ENCODE peak calls at places on chromosomes 7 and 10, in four cellular contexts. X, C, I and E are unnamed samples.

GRCh38 chr7:155292680-155293226 is 4.9 kb upstream of the INSIG1 start:
- DNase-seq in X (no peak), C (no peak), I (no peak), E (no peak)

GRCh38 chr10:35890970-35891330 is 248.9 kb upstream of the FZD8 start:
- DNase-seq in X (no peak), C (no peak), I (no peak), E (no peak)

GRCh38 chr10:119896061-119896655 is 3.6 kb downstream of the SEC23IP start:
- DNase-seq in X (no peak), C (no peak), I (no peak), E (no peak)

GRCh38 chr7:2504818-2505375 is 14.7 kb upstream of the LFNG start:
- DNase-seq in X (peak; percentile 77), C (no peak), I (no peak), E (no peak)

GRCh38 chr7:42549866-42550485 is 313.0 kb upstream of the GLI3 start:
- DNase-seq in X (no peak), C (no peak), I (no peak), E (no peak)

GRCh38 chr10:3872700-3873099 is 87.7 kb upstream of the KLF6 start:
- DNase-seq in X (no peak), C (no peak), I (no peak), E (no peak)

GRCh38 chr7:20062932-20063331 is 154.3 kb downstream of the MACC1 start:
- DNase-seq in X (no peak), C (no peak), I (no peak), E (no peak)

GRCh38 chr10:95601116-95601719 is 40.0 kb upstream of the SORBS1 start:
- DNase-seq in X (peak; percentile 83), C (no peak), I (peak; percentile 70), E (no peak)

GRCh38 chr7:133846203-133846945 is 280.8 kb upstream of the LRGUK start:
- DNase-seq in X (no peak), C (no peak), I (no peak), E (no peak)

GRCh38 chr10:21399392-21400015 is 126.0 kb downstream of the SKIDA1 start:
- DNase-seq in X (no peak), C (no peak), I (no peak), E (peak; percentile 80)

GRCh38 chr7:102140952-102141370 is 145.7 kb upstream of the SH2B2 start:
- DNase-seq in X (no peak), C (no peak), I (no peak), E (no peak)

GRCh38 chr7:44338600-44338999 is 13.2 kb upstream of the CAMK2B start:
- DNase-seq in X (no peak), C (no peak), I (no peak), E (no peak)

GRCh38 chr10:12916587-12916986 is 84.9 kb downstream of the CCDC3 start:
- DNase-seq in X (no peak), C (no peak), I (no peak), E (no peak)

GRCh38 chr10:49290131-49290530 is 8.8 kb upstream of the C10orf71 start:
- DNase-seq in X (no peak), C (no peak), I (no peak), E (no peak)

GRCh38 chr10:298033-298432 is 162.8 kb downstream of the ZMYND11 start:
- DNase-seq in X (no peak), C (no peak), I (no peak), E (no peak)

GRCh38 chr7:37536706-37537105 is 88.0 kb upstream of the ELMO1 start:
- DNase-seq in X (no peak), C (no peak), I (no peak), E (no peak)

GRCh38 chr10:128576916-128577670 is 450.9 kb upstream of the MKI67 start:
- DNase-seq in X (no peak), C (no peak), I (no peak), E (no peak)

GRCh38 chr7:42096681-42097637 is 140.1 kb downstream of the GLI3 start:
- DNase-seq in X (no peak), C (no peak), I (no peak), E (no peak)

GRCh38 chr7:16762177-16762576 is 8.6 kb downstream of the TSPAN13 start:
- DNase-seq in X (no peak), C (no peak), I (no peak), E (no peak)

GRCh38 chr10:5595591-5596590 is 70.5 kb downstream of the ASB13 start:
- DNase-seq in X (peak; percentile 40), C (no peak), I (peak; percentile 28), E (peak; percentile 90)

GRCh38 chr10:5666324-5667220 is at the start of gene ASB13:
- DNase-seq in X (peak; percentile 93), C (no peak), I (peak; percentile 85), E (no peak)

GRCh38 chr7:84336303-84336702 is 141.7 kb upstream of the SEMA3A start:
- DNase-seq in X (no peak), C (no peak), I (no peak), E (no peak)

GRCh38 chr10:128130051-128130450 is 3.8 kb upstream of the MKI67 start:
- DNase-seq in X (no peak), C (no peak), I (no peak), E (no peak)

GRCh38 chr10:117214401-117214800 is 17.1 kb downstream of the KCNK18 start:
- DNase-seq in X (no peak), C (no peak), I (no peak), E (no peak)

GRCh38 chr10:69802424-69803161 is 887 bp downstream of the COL13A1 start:
- DNase-seq in X (peak; percentile 76), C (no peak), I (no peak), E (no peak)

GRCh38 chr7:155549226-155549625 is 2.9 kb upstream of the CNPY1 start:
- DNase-seq in X (no peak), C (no peak), I (no peak), E (no peak)

GRCh38 chr10:132684164-132684891 is 101.6 kb downstream of the NKX6-2 start:
- DNase-seq in X (peak; percentile 38), C (no peak), I (peak; percentile 15), E (no peak)

GRCh38 chr7:5766321-5766761 is 15.1 kb downstream of the RNF216 start:
- DNase-seq in X (no peak), C (no peak), I (no peak), E (no peak)

GRCh38 chr7:44310221-44310848 is 15.1 kb downstream of the CAMK2B start:
- DNase-seq in X (no peak), C (no peak), I (no peak), E (no peak)

GRCh38 chr10:70836319-70836718 is 20.6 kb downstream of the SGPL1 start:
- DNase-seq in X (no peak), C (no peak), I (no peak), E (no peak)
- H3K27ac ChIP-seq in X (no peak overlapping the region), C (no peak overlapping the region), I (no peak overlapping the region), E (no peak overlapping the region)

GRCh38 chr7:126443951-126444350 is 808.8 kb downstream of the GRM8 start:
- DNase-seq in X (no peak), C (no peak), I (no peak), E (no peak)

GRCh38 chr7:126445991-126446390 is 806.8 kb downstream of the GRM8 start:
- DNase-seq in X (no peak), C (no peak), I (no peak), E (no peak)

GRCh38 chr7:126450269-126450671 is 802.5 kb downstream of the GRM8 start:
- DNase-seq in X (no peak), C (no peak), I (no peak), E (no peak)

GRCh38 chr7:126447984-126448383 is 804.8 kb downstream of the GRM8 start:
- DNase-seq in X (no peak), C (no peak), I (no peak), E (no peak)

DNA sequence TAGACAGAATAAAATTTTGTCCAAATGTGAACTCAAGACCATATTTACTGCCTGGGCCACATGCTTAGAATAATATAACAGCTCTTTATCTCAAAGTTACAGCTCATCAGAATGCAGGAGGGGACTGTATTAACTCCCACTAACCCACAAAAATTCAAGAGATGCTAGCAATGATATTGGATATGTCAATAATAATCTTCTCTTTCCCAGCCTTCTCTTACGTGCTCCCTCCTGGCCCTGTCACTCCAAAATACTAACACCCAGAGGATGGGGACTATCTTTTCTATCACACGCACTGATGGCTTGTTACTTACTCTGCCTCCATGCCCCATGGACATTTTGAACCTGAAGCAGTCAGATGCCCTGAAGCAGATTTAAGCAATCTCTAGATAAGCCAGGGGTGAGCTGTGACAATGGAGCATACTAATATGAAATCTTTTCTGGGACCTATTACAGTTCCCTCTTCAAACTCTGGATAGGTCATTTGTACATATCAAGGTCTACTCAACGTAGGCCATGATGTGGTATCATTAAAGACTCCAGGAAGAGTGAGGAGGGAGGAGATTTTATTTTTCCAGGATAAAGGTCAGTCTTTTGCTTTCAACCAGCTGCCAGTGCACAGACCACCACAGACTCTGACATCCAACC is 803.0 kb downstream of the GRM8 start:
- DNase-seq in X (no peak), C (no peak), I (no peak), E (no peak)
- H3K27ac ChIP-seq in X (no peak overlapping the region), C (no peak overlapping the region), I (no peak overlapping the region), E (no peak overlapping the region)

DNA sequence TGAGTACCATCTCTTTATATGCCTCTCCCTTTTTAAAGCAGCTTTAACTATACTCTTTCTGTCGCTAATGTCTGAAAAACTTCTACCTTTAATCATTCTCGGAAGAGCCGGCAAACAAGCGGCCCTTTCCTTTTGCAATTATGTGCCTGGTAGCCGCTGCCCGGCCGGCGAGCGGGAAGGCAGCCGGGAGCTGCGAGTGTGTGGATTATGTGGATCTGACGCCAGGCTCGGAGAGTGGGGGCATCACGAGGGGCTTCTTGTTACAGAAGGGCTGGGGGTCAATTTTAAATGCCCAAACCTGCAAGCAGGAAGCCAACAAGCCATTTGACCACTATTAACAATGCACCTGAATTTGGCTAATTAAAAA is 121.0 kb downstream of the BUB3 start:
- DNase-seq in X (no peak), C (no peak), I (no peak), E (no peak)
- H3K27ac ChIP-seq in X (no peak overlapping the region), C (no peak overlapping the region), I (no peak overlapping the region), E (no peak overlapping the region)

DNA sequence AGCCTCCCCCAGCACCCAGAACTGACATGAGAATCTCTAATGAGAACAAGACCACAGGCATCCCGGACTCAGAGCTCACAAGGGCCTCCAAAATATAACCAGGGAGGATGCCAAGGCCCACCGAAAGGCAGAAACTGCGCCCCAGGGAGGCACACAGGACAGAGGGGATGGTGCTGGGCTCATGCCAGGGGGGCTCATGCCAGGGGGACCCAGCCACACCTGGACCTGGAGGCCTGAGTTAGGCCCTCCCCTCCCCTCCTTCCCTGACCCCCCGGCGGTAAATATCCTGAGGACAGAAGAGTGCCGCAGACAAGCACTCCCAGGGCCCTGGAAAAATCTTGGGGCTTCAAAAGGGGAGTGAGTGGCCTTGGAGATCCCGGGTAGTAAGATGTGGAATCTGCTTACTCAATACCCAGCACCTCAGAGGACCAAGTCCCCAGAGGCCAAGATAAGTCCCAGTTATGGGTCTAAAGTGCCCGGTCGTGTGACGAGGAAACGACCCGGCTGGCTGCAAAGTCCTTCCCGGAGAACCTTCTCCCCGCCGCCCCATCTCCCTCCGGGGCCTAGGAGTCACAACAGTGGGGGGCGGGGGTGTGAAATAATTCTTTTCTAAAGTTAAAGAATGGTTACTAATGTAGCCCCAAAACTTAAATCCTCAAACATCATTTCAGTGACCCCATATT is 11.9 kb downstream of the PDGFA start:
- DNase-seq in X (peak; percentile 57), C (no peak), I (peak; percentile 31), E (peak; percentile 45)
- H3K27ac ChIP-seq in X (no peak overlapping the region), C (no peak overlapping the region), I (no peak overlapping the region), E (no peak overlapping the region)